ENCODE peak calls at places on chromosomes 1 and 21, in seven cellular contexts. O, B, P, M, A, W and C are unnamed samples.
A peak's percentile ranks its signal among the peaks of the same experiment; 100 is the strongest.

GRCh38 chr1:107964397-107965111 is 426 bp downstream of the VAV3 start:
- DNase-seq in O (peak; percentile 18), B (peak; percentile 18), P (no peak), M (peak; percentile 24), A (no peak), W (no peak), C (no peak)

GRCh38 chr1:8871539-8871935 is 6.9 kb downstream of the ENO1 start:
- DNase-seq in O (no peak), B (no peak), P (no peak), M (no peak), A (no peak), W (no peak), C (no peak)

GRCh38 chr1:7500381-7501258 is 270.5 kb upstream of the VAMP3 start:
- DNase-seq in O (no peak), B (no peak), P (no peak), M (no peak), A (peak; percentile 66), W (no peak), C (no peak)

GRCh38 chr21:45429221-45430164 is 24.5 kb downstream of the COL18A1 start:
- DNase-seq in O (no peak), B (no peak), P (no peak), M (no peak), A (no peak), W (no peak), C (no peak)

GRCh38 chr1:229717774-229718173 is 91.7 kb downstream of the URB2 start:
- DNase-seq in O (no peak), B (no peak), P (peak; percentile 80), M (no peak), A (no peak), W (no peak), C (no peak)

GRCh38 chr1:67921725-67922489 is 88.6 kb upstream of the GNG12 start:
- DNase-seq in O (no peak), B (no peak), P (no peak), M (no peak), A (no peak), W (no peak), C (no peak)

GRCh38 chr1:229027622-229028182 is 243.2 kb upstream of the RAB4A start:
- DNase-seq in O (no peak), B (peak; percentile 42), P (no peak), M (no peak), A (no peak), W (no peak), C (no peak)

GRCh38 chr21:44024257-44024656 is 12.1 kb downstream of the TRAPPC10 start:
- DNase-seq in O (no peak), B (no peak), P (no peak), M (no peak), A (no peak), W (no peak), C (no peak)

GRCh38 chr1:93904228-93904627 is 5.0 kb downstream of the GCLM start:
- DNase-seq in O (no peak), B (no peak), P (no peak), M (peak; percentile 21), A (no peak), W (no peak), C (no peak)

GRCh38 chr1:53640696-53641065 is 98.3 kb downstream of the GLIS1 start:
- DNase-seq in O (no peak), B (no peak), P (no peak), M (no peak), A (peak; percentile 17), W (no peak), C (no peak)

GRCh38 chr1:1143636-1144035 is 27.7 kb upstream of the C1orf159 start:
- DNase-seq in O (no peak), B (no peak), P (no peak), M (no peak), A (no peak), W (no peak), C (no peak)

GRCh38 chr1:30417001-30417700 is 306.2 kb downstream of the MATN1 start:
- DNase-seq in O (no peak), B (no peak), P (no peak), M (peak; percentile 8), A (no peak), W (no peak), C (no peak)

GRCh38 chr1:108585343-108585742 is 25.4 kb downstream of the EEIG2 start:
- DNase-seq in O (no peak), B (no peak), P (no peak), M (no peak), A (no peak), W (no peak), C (no peak)

GRCh38 chr1:225254676-225255075 is 173.2 kb downstream of the LBR start:
- DNase-seq in O (no peak), B (no peak), P (no peak), M (no peak), A (no peak), W (no peak), C (no peak)

GRCh38 chr21:17780539-17780938 is 38.6 kb downstream of the C21orf91 start:
- DNase-seq in O (peak; percentile 41), B (peak; percentile 61), P (no peak), M (peak; percentile 26), A (no peak), W (no peak), C (no peak)

GRCh38 chr1:217014066-217014465 is 290.8 kb upstream of the ESRRG start:
- DNase-seq in O (no peak), B (no peak), P (no peak), M (no peak), A (no peak), W (peak; percentile 16), C (peak; percentile 80)

GRCh38 chr1:78229344-78229743 is 183.6 kb downstream of the GIPC2 start:
- DNase-seq in O (no peak), B (no peak), P (peak; percentile 90), M (no peak), A (no peak), W (no peak), C (no peak)

GRCh38 chr21:27776925-27777553 is 810.2 kb upstream of the ADAMTS5 start:
- DNase-seq in O (no peak), B (no peak), P (no peak), M (no peak), A (peak; percentile 62), W (no peak), C (no peak)

GRCh38 chr21:32994305-32994704 is 31.4 kb upstream of the OLIG2 start:
- DNase-seq in O (no peak), B (no peak), P (peak; percentile 5), M (no peak), A (no peak), W (peak; percentile 14), C (no peak)

GRCh38 chr1:112722601-112723510 is 7.7 kb upstream of the PPM1J start:
- DNase-seq in O (no peak), B (no peak), P (no peak), M (no peak), A (no peak), W (no peak), C (no peak)

GRCh38 chr1:184622136-184622823 is 132.4 kb downstream of the EDEM3 start:
- DNase-seq in O (no peak), B (no peak), P (peak; percentile 89), M (no peak), A (peak; percentile 84), W (no peak), C (no peak)

GRCh38 chr21:43020177-43020576 is 45.8 kb downstream of the PKNOX1 start:
- DNase-seq in O (no peak), B (no peak), P (no peak), M (no peak), A (no peak), W (no peak), C (no peak)

GRCh38 chr1:157087030-157087429 is 12.6 kb downstream of the ETV3L start:
- DNase-seq in O (no peak), B (no peak), P (no peak), M (no peak), A (no peak), W (no peak), C (no peak)

GRCh38 chr1:40257688-40258444 is at the start of gene ZMPSTE24:
- DNase-seq in O (peak; percentile 95), B (peak; percentile 98), P (peak; percentile 98), M (peak; percentile 91), A (peak; percentile 96), W (peak; percentile 100), C (peak; percentile 97)